ENCODE peak calls at places on chromosome 4, in seven cellular contexts. L is activated naive CD4-positive, alpha-beta T cell; W is B cell; M is T-cell; T is body of pancreas; F is Daoy; Q is iris pigment epithelial cell. P is an unnamed sample.

GRCh38 chr4:73856518-73856917 is 3.4 kb downstream of the PF4V1 start:
- DNase-seq in T (no peak), M (no peak), Q (peak; percentile 84), L (no peak), W (no peak), F (no peak), P (no peak)

GRCh38 chr4:117560329-117560728 is 474.0 kb upstream of the NDST3 start:
- DNase-seq in M (no peak), Q (peak; percentile 2), F (peak; percentile 3), L (no peak), W (no peak), T (no peak), P (no peak)

GRCh38 chr4:158809611-158810486 is 41.0 kb downstream of the FNIP2 start:
- DNase-seq in W (peak; percentile 31), L (no peak), T (no peak), F (peak; percentile 75), Q (peak; percentile 92), M (no peak), P (no peak)

GRCh38 chr4:121421594-121421993 is 40.8 kb upstream of the QRFPR start:
- DNase-seq in W (no peak), L (no peak), T (no peak), F (no peak), Q (no peak), M (no peak), P (no peak)

GRCh38 chr4:15891312-15891711 is 47.2 kb downstream of the FGFBP1 start:
- DNase-seq in F (no peak), L (no peak), M (no peak), W (no peak), T (no peak), Q (no peak), P (no peak)

GRCh38 chr4:83170952-83171399 is 56.4 kb upstream of the PLAC8 start:
- DNase-seq in M (no peak), T (no peak), W (no peak), L (no peak), Q (no peak), F (no peak), P (no peak)

GRCh38 chr4:3452376-3452775 is 10.6 kb downstream of the HGFAC start:
- DNase-seq in L (no peak), T (peak; percentile 41), Q (no peak), M (no peak), W (no peak), F (peak; percentile 31), P (no peak)

GRCh38 chr4:140061883-140062282 is 92.1 kb downstream of the MAML3 start:
- DNase-seq in L (no peak), T (no peak), M (no peak), F (no peak), Q (no peak), W (no peak), P (no peak)

GRCh38 chr4:147940144-147940543 is 208.3 kb downstream of the ARHGAP10 start:
- DNase-seq in L (no peak), F (no peak), Q (peak; percentile 28), T (no peak), W (no peak), M (no peak), P (no peak)

GRCh38 chr4:159070742-159071141 is 32.1 kb upstream of the RAPGEF2 start:
- DNase-seq in F (peak; percentile 69), M (no peak), Q (peak; percentile 92), L (no peak), W (no peak), T (no peak), P (no peak)

GRCh38 chr4:110514889-110515479 is 39.0 kb downstream of the ENPEP start:
- DNase-seq in Q (peak; percentile 35), T (no peak), L (no peak), W (peak; percentile 39), F (no peak), M (no peak), P (no peak)